ENCODE peak calls at places on chromosomes 7 and 10, in four cellular contexts. A is prostate gland, D is Panc1, R is GM12878. E is an unnamed sample. For H3K9me3, the result is how much of the 10 kb centered on the place peaks cover.

GRCh38 chr7:108789451-108789850 is 219.8 kb downstream of the DNAJB9 start:
- DNase-seq in A (no peak), D (no peak), R (no peak), E (no peak)

GRCh38 chr10:100021322-100021721 is 11.6 kb upstream of the DNMBP start:
- DNase-seq in A (no peak), D (no peak), R (peak), E (no peak)

GRCh38 chr10:97830064-97830463 is 19.6 kb upstream of the GOLGA7B start:
- DNase-seq in A (no peak), D (no peak), R (no peak), E (no peak)

GRCh38 chr7:123682690-123683089 is 27.0 kb downstream of the LMOD2 start:
- DNase-seq in A (peak), D (peak), R (no peak), E (no peak)

GRCh38 chr7:100584677-100585510 is 1.0 kb downstream of the LRCH4 start:
- DNase-seq in A (no peak), D (no peak), R (no peak), E (peak)

GRCh38 chr7:30977896-30978564 is 14.3 kb downstream of the GHRHR start:
- DNase-seq in A (peak), D (no peak), R (no peak), E (no peak)

GRCh38 chr7:120825152-120825551 is 32.8 kb downstream of the TSPAN12 start:
- DNase-seq in A (no peak), D (no peak), R (no peak), E (no peak)

GRCh38 chr10:21487416-21488180 is 37.9 kb downstream of the SKIDA1 start:
- DNase-seq in A (no peak), D (no peak), R (no peak), E (no peak)

GRCh38 chr7:83038787-83039186 is 123.9 kb downstream of the PCLO start:
- DNase-seq in A (no peak), D (no peak), R (no peak), E (no peak)

GRCh38 chr10:35424680-35425285 is 88.5 kb downstream of the CCNY start:
- DNase-seq in A (peak), D (no peak), R (no peak), E (no peak)

GRCh38 chr7:114979388-114979787 is 57.5 kb downstream of the MDFIC start:
- DNase-seq in A (no peak), D (no peak), R (no peak), E (no peak)

GRCh38 chr7:66682350-66683093 is 53.8 kb downstream of the KCTD7 start:
- DNase-seq in A (no peak), D (no peak), R (no peak), E (no peak)

GRCh38 chr7:106372121-106372520 is 87.3 kb upstream of the NAMPT start:
- DNase-seq in A (no peak), D (no peak), R (no peak), E (no peak)

GRCh38 chr7:106829496-106829895 is 35.6 kb upstream of the PIK3CG start:
- DNase-seq in A (no peak), D (no peak), R (no peak), E (no peak)

GRCh38 chr10:76036410-76036940 is 605.1 kb downstream of the LRMDA start:
- DNase-seq in A (peak), D (peak), R (no peak), E (peak)

GRCh38 chr10:129956902-129957673 is 7.0 kb downstream of the EBF3 start:
- DNase-seq in A (no peak), D (no peak), R (no peak), E (no peak)

GRCh38 chr10:90858489-90858968 is 690 bp upstream of the HTR7 start:
- DNase-seq in A (no peak), D (no peak), R (no peak), E (no peak)

GRCh38 chr10:54903770-54904169 is 102.7 kb upstream of the PCDH15 start:
- DNase-seq in A (no peak), D (no peak), R (no peak), E (no peak)

GRCh38 chr7:134755422-134756022 is 23.9 kb upstream of the CALD1 start:
- DNase-seq in A (no peak), D (no peak), R (no peak), E (no peak)

GRCh38 chr7:132145466-132145865 is 430.8 kb downstream of the PLXNA4 start:
- DNase-seq in A (no peak), D (peak), R (no peak), E (peak)

GRCh38 chr7:109950256-109950655 is 1140.7 kb upstream of the LRRN3 start:
- DNase-seq in A (no peak), D (no peak), R (no peak), E (no peak)

GRCh38 chr7:29359480-29360093 is 165.0 kb downstream of the CHN2 start:
- DNase-seq in A (no peak), D (no peak), R (no peak), E (no peak)

GRCh38 chr7:42227523-42227922 is 9.5 kb downstream of the GLI3 start:
- DNase-seq in A (no peak), D (no peak), R (no peak), E (no peak)

GRCh38 chr7:47285860-47286491 is 295.9 kb downstream of the TNS3 start:
- DNase-seq in A (no peak), D (no peak), R (no peak), E (no peak)

GRCh38 chr10:85863301-85864172 is 503.1 kb downstream of the GRID1 start:
- DNase-seq in A (no peak), D (no peak), R (no peak), E (no peak)

GRCh38 chr7:98193474-98194180 is 17.6 kb upstream of the BHLHA15 start:
- DNase-seq in A (no peak), D (no peak), R (no peak), E (no peak)

GRCh38 chr10:70430489-70431445 is 10.7 kb downstream of the NODAL start:
- DNase-seq in A (peak), D (no peak), R (no peak), E (no peak)

GRCh38 chr7:50660040-50660829 is 95.0 kb upstream of the DDC start:
- DNase-seq in A (no peak), D (no peak), R (no peak), E (no peak)

GRCh38 chr7:954330-955238 is at the start of gene ADAP1:
- DNase-seq in A (no peak), D (no peak), R (no peak), E (no peak)

GRCh38 chr7:101165958-101166602 is 711 bp upstream of the VGF start:
- DNase-seq in A (no peak), D (no peak), R (no peak), E (no peak)

GRCh38 chr10:102538811-102539210 is 35.0 kb downstream of the SUFU start:
- DNase-seq in A (no peak), D (no peak), R (no peak), E (no peak)

GRCh38 chr10:127993281-127993680 is 86.4 kb downstream of the PTPRE start:
- DNase-seq in A (no peak), D (no peak), R (no peak), E (no peak)

GRCh38 chr7:18352339-18353255 is 143.0 kb upstream of the HDAC9 start:
- DNase-seq in A (peak), D (peak), R (no peak), E (no peak)

GRCh38 chr7:81833401-81833800 is 63.6 kb upstream of the HGF start:
- DNase-seq in A (no peak), D (no peak), R (no peak), E (no peak)

GRCh38 chr7:44279731-44280505 is 45.5 kb downstream of the CAMK2B start:
- DNase-seq in A (no peak), D (no peak), R (no peak), E (no peak)

GRCh38 chr7:37594602-37595001 is 89.0 kb upstream of the GPR141 start:
- DNase-seq in A (no peak), D (no peak), R (no peak), E (no peak)

GRCh38 chr7:96786261-96786997 is 76.8 kb upstream of the SEM1 start:
- DNase-seq in A (peak), D (no peak), R (no peak), E (peak)
- H3K27ac ChIP-seq in A (peak), D (no peak), R (no peak), E (no peak)

GRCh38 chr7:155303039-155303593 is 5.4 kb downstream of the INSIG1 start:
- DNase-seq in A (no peak), D (no peak), R (no peak), E (no peak)

GRCh38 chr7:155303897-155304296 is 6.2 kb downstream of the INSIG1 start:
- DNase-seq in A (no peak), D (no peak), R (no peak), E (no peak)

GRCh38 chr7:155308330-155309020 is 10.8 kb downstream of the INSIG1 start:
- DNase-seq in A (no peak), D (no peak), R (no peak), E (no peak)

GRCh38 chr7:155306677-155307470 is 9.2 kb downstream of the INSIG1 start:
- DNase-seq in A (no peak), D (no peak), R (no peak), E (no peak)

GRCh38 chr7:155305251-155305904 is 7.7 kb downstream of the INSIG1 start:
- DNase-seq in A (no peak), D (no peak), R (no peak), E (no peak)
- TF ChIP-seq POLR2AphosphoS5 in A (no peak), D (no peak), R (no peak), E (no peak)

GRCh38 chr7:5064391-5065106 is 18.9 kb downstream of the RBAK start:
- DNase-seq in A (no peak), D (no peak), R (no peak), E (no peak)

GRCh38 chr7:5065107-5065407 is 19.4 kb downstream of the RBAK start:
- DNase-seq in A (no peak), D (no peak), R (no peak), E (no peak)

GRCh38 chr7:5063698-5064097 is 18.0 kb downstream of the RBAK start:
- DNase-seq in A (no peak), D (no peak), R (no peak), E (no peak)
- H3K9me3 ChIP-seq in A (under half), D (half or more), R (half or more), E (half or more)

DNA sequence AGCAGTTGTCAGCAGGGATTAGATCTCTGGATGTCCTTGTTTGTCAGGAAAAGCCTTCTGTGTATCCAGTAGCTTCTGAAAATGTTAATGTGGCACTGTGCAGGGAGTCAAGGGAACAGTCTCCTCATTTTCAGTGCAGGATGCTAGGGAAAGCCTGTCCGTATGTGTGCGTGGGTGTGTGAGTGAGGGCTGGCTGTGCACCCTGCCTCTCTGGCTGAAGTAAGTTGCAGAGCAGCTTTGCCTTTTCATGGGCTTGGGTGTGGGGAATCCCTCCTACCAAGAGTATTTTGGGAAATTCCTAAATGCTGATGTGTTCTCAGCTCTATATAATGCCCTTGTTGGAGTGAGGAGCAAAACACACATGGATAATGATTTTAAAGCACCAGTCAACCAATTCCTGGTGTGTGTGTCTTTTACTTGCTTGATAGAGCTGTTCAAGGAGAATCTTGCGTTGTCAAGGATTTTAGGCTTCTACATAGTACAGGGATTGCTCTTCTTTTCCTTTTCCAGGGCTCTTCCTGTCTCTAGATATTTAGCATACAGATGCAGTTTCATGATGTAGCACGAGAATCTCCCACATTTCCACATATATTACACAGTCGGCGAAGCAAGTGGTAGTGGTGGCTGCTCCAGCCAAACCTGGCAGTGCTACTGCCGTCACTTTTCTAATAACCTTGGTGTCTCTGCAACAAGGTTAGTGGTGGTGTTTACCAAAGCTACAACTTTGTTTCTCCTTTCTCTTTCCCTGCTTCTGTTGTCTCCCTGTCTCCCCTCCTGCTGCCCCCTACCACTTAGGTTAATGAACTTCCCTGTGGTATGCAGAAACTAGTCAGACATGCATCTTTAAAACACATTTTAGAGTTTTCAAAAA is 92.8 kb downstream of the MCU start:
- DNase-seq in A (peak), D (peak), R (no peak), E (no peak)
- H3K27ac ChIP-seq in A (no peak), D (no peak), R (no peak), E (no peak)

DNA sequence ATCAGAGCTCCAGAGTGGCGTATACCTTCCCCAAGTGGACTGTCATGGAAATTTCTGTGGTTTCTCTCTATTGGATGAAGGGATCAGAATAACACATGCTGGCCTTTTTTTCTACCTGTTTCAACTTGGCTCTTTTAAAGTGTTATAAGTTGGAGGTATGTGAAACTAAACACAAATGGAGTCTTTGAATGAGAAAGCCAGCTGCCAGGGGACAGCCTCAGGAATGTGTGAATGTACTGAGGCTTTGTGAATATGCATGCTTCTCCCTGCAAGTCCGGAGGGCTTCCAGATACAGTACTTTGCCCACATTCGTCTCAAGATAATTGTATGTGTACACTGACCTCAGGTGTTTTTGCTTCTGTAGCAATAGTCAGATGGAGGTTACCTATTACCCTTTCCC is 656.2 kb upstream of the CELF2 start:
- DNase-seq in A (no peak), D (no peak), R (no peak), E (no peak)
- TF ChIP-seq POLR2AphosphoS5 in A (no peak), D (no peak), R (no peak), E (no peak)

GRCh38 chr7:24824400-24824799 is 67.1 kb upstream of the GSDME start:
- DNase-seq in A (no peak), D (no peak), R (no peak), E (no peak)
- H3K9me3 ChIP-seq in A (under half), D (under half), R (under half), E (under half)

GRCh38 chr7:151061241-151062110 is 2.1 kb downstream of the SLC4A2 start:
- DNase-seq in A (no peak), D (no peak), R (no peak), E (no peak)
- H3K27ac ChIP-seq in A (no peak), D (peak), R (no peak), E (peak)

GRCh38 chr7:70700055-70700934 is 431.6 kb upstream of the GALNT17 start:
- DNase-seq in A (no peak), D (no peak), R (no peak), E (no peak)
- TF ChIP-seq POLR2AphosphoS5 in A (peak), D (no peak), R (no peak), E (no peak)

GRCh38 chr7:157758468-157759245 is 421.9 kb downstream of the DNAJB6 start:
- DNase-seq in A (no peak), D (no peak), R (no peak), E (no peak)

GRCh38 chr7:157757776-157758467 is 421.1 kb downstream of the DNAJB6 start:
- DNase-seq in A (no peak), D (no peak), R (no peak), E (no peak)

GRCh38 chr7:157762824-157763223 is 426.0 kb downstream of the DNAJB6 start:
- DNase-seq in A (no peak), D (no peak), R (no peak), E (no peak)

GRCh38 chr7:157759246-157759805 is 422.5 kb downstream of the DNAJB6 start:
- DNase-seq in A (no peak), D (no peak), R (no peak), E (no peak)

DNA sequence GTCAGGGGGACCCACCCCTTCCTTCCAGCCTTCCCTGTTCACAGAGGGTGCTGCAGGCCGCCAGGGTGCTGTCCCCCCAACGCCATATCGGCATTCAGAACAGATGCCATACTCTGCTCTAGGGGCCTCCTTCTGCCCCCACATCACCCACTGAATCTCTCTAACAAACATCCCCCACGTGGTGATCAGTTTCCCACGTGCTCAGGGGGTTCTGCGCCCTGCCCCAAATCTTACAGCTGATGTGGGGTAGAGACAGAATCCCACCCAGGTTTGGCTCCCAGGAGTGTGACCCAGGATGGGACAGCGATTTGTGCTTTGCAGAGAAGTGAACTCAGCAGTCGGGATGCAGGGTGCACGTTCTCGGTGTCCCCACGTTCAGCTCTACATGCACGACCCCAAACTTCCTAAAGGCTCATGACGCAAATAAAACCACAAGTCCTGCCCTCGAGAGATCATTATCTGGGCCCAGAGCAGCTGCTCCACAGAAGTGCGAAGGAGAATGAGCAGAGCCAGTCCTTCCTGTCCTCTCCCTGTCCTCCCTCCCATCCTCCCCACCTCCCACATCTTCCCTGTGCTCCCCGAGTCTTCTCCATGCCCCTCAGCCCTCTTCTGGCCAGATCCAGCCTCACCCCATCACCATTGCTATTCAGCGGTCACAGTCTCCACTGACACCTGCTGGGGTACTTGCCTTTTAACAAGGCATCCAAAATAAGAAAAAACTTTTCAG is 423.4 kb downstream of the DNAJB6 start:
- DNase-seq in A (no peak), D (no peak), R (no peak), E (no peak)
- H3K9me3 ChIP-seq in A (under half), D (under half), R (under half), E (under half)

GRCh38 chr10:113617086-113617485 is 46.8 kb downstream of the NRAP start:
- DNase-seq in A (no peak), D (no peak), R (no peak), E (no peak)
- H3K27ac ChIP-seq in A (no peak), D (no peak), R (no peak), E (no peak)